ENCODE peak calls at places on chromosomes 12 and 14, in four cellular contexts. Q is glutamatergic neuron; H is naive thymus-derived CD8-positive, alpha-beta T cell; E is caudate nucleus. D is an unnamed sample.

GRCh38 chr14:98896476-98896875 is 375.5 kb downstream of the BCL11B start:
- DNase-seq in Q (no peak), H (no peak), E (no peak), D (no peak)

GRCh38 chr12:132174703-132175490 is 30.6 kb downstream of the NOC4L start:
- DNase-seq in Q (no peak), H (no peak), E (no peak), D (no peak)

GRCh38 chr14:102150636-102151195 is 11.0 kb downstream of the WDR20 start:
- DNase-seq in Q (no peak), H (no peak), E (no peak), D (no peak)

GRCh38 chr14:96162741-96163140 is 41.9 kb upstream of the BDKRB2 start:
- DNase-seq in Q (no peak), H (no peak), E (no peak), D (no peak)

GRCh38 chr12:122834229-122834920 is 882 bp upstream of the HIP1R start:
- DNase-seq in Q (peak; percentile 73), H (peak; percentile 27), E (peak; percentile 54), D (peak; percentile 52)

GRCh38 chr14:95222151-95222631 is 64.9 kb upstream of the DICER1 start:
- DNase-seq in Q (no peak), H (no peak), E (no peak), D (no peak)

GRCh38 chr14:74538411-74539391 is 45.1 kb downstream of the ISCA2 start:
- DNase-seq in Q (no peak), H (no peak), E (no peak), D (no peak)

GRCh38 chr14:89870335-89870734 is 84.2 kb downstream of the EFCAB11 start:
- DNase-seq in Q (no peak), H (no peak), E (no peak), D (no peak)

GRCh38 chr12:121127501-121127900 is 5.2 kb upstream of the P2RX7 start:
- DNase-seq in Q (no peak), H (no peak), E (no peak), D (no peak)

GRCh38 chr12:8037947-8038346 is 5.4 kb downstream of the FOXJ2 start:
- DNase-seq in Q (no peak), H (no peak), E (no peak), D (no peak)

GRCh38 chr12:107557026-107557425 is 128.6 kb upstream of the PWP1 start:
- DNase-seq in Q (no peak), H (no peak), E (no peak), D (no peak)

GRCh38 chr12:1443421-1444141 is 150.8 kb downstream of the FBXL14 start:
- DNase-seq in Q (no peak), H (no peak), E (no peak), D (no peak)

GRCh38 chr12:55955800-55956508 is 9.9 kb downstream of the PMEL start:
- DNase-seq in Q (no peak), H (no peak), E (no peak), D (no peak)

GRCh38 chr12:23473071-23473470 is 476.4 kb downstream of the SOX5 start:
- DNase-seq in Q (no peak), H (no peak), E (no peak), D (no peak)

GRCh38 chr14:31582286-31582691 is 21.1 kb downstream of the NUBPL start:
- DNase-seq in Q (no peak), H (no peak), E (no peak), D (no peak)

GRCh38 chr14:61430066-61430757 is 108.8 kb downstream of the PRKCH start:
- DNase-seq in Q (no peak), H (no peak), E (no peak), D (no peak)

GRCh38 chr14:39071096-39071495 is 31.9 kb downstream of the SEC23A start:
- DNase-seq in Q (no peak), H (no peak), E (no peak), D (no peak)

GRCh38 chr12:49322367-49322707 is 718 bp upstream of the TROAP start:
- DNase-seq in Q (no peak), H (no peak), E (no peak), D (no peak)

GRCh38 chr14:74609721-74610120 is 2.3 kb downstream of the LTBP2 start:
- DNase-seq in Q (no peak), H (no peak), E (no peak), D (no peak)

GRCh38 chr12:263574-263973 is 938 bp upstream of the SLC6A13 start:
- DNase-seq in Q (no peak), H (no peak), E (no peak), D (no peak)

GRCh38 chr14:81582420-81582819 is 48.8 kb upstream of the SEL1L start:
- DNase-seq in Q (no peak), H (no peak), E (no peak), D (no peak)

GRCh38 chr14:68800361-68800760 is 7.5 kb upstream of the ZFP36L1 start:
- DNase-seq in Q (no peak), H (no peak), E (no peak), D (no peak)

GRCh38 chr14:93655078-93655750 is 133.1 kb downstream of the PRIMA1 start:
- DNase-seq in Q (no peak), H (no peak), E (peak; percentile 34), D (no peak)

GRCh38 chr12:16610006-16610520 is 4.1 kb upstream of the LMO3 start:
- DNase-seq in Q (no peak), H (no peak), E (no peak), D (no peak)

GRCh38 chr14:55477680-55478079 is 37.3 kb upstream of the TBPL2 start:
- DNase-seq in Q (no peak), H (no peak), E (no peak), D (no peak)

GRCh38 chr14:67424539-67424938 is 12.6 kb upstream of the PLEK2 start:
- DNase-seq in Q (no peak), H (no peak), E (no peak), D (no peak)

GRCh38 chr14:60622920-60623263 is 26.4 kb downstream of the SIX1 start:
- DNase-seq in Q (no peak), H (no peak), E (no peak), D (no peak)

GRCh38 chr12:56676851-56677601 is 11.1 kb downstream of the PTGES3 start:
- DNase-seq in Q (no peak), H (no peak), E (no peak), D (no peak)

GRCh38 chr12:12376636-12377448 is 20.0 kb downstream of the BORCS5 start:
- DNase-seq in Q (no peak), H (peak; percentile 68), E (no peak), D (no peak)

GRCh38 chr12:71092290-71092689 is 65.5 kb downstream of the TSPAN8 start:
- DNase-seq in Q (no peak), H (no peak), E (no peak), D (no peak)

GRCh38 chr14:33068626-33069025 is 129.9 kb downstream of the NPAS3 start:
- DNase-seq in Q (no peak), H (no peak), E (no peak), D (no peak)

GRCh38 chr14:36659822-36660735 is 1.6 kb upstream of the PAX9 start:
- DNase-seq in Q (no peak), H (no peak), E (no peak), D (no peak)

GRCh38 chr12:122276242-122276641 is 9.9 kb upstream of the VPS33A start:
- DNase-seq in Q (no peak), H (no peak), E (no peak), D (no peak)